ENCODE peak calls at places on chromosomes 7 and 10, in eight cellular contexts. Q, N, V, A, C, K, D and W are unnamed samples.

GRCh38 chr7:105306160-105306784 is 82.4 kb downstream of the SRPK2 start:
- DNase-seq in Q (no peak), N (no peak), V (no peak), A (no peak), C (peak; percentile 4), K (no peak), D (no peak), W (no peak)

GRCh38 chr7:154598864-154599263 is 404.1 kb downstream of the PAXIP1 start:
- DNase-seq in Q (no peak), N (no peak), V (peak; percentile 5), A (no peak), C (no peak), K (no peak), D (no peak), W (no peak)

GRCh38 chr10:122475581-122475980 is 14.2 kb downstream of the HTRA1 start:
- DNase-seq in Q (no peak), N (no peak), V (peak; percentile 69), A (no peak), C (no peak), K (peak; percentile 64), D (no peak), W (no peak)

GRCh38 chr10:102917314-102917961 is 656 bp upstream of the CNNM2 start:
- DNase-seq in Q (peak; percentile 86), N (no peak), V (peak; percentile 90), A (peak; percentile 84), C (peak; percentile 53), K (peak; percentile 93), D (peak; percentile 86), W (peak; percentile 82)

GRCh38 chr7:121872831-121873764 is at the start of gene PTPRZ1:
- DNase-seq in Q (no peak), N (no peak), V (peak; percentile 92), A (peak; percentile 25), C (peak; percentile 11), K (peak; percentile 91), D (no peak), W (peak; percentile 21)

GRCh38 chr10:89163265-89163995 is 43.7 kb downstream of the CH25H start:
- DNase-seq in Q (peak; percentile 12), N (no peak), V (no peak), A (no peak), C (peak; percentile 77), K (no peak), D (peak; percentile 75), W (no peak)

GRCh38 chr7:155396661-155397060 is 61.3 kb upstream of the EN2 start:
- DNase-seq in Q (no peak), N (no peak), V (peak; percentile 42), A (no peak), C (no peak), K (no peak), D (no peak), W (no peak)

GRCh38 chr7:54015251-54015650 is 526.9 kb upstream of the VSTM2A start:
- DNase-seq in Q (no peak), N (no peak), V (no peak), A (no peak), C (no peak), K (no peak), D (no peak), W (peak; percentile 18)

GRCh38 chr10:99532194-99532593 is 548 bp upstream of the NKX2-3 start:
- DNase-seq in Q (no peak), N (no peak), V (no peak), A (no peak), C (no peak), K (peak; percentile 44), D (no peak), W (no peak)

GRCh38 chr7:157474685-157475084 is 137.9 kb downstream of the DNAJB6 start:
- DNase-seq in Q (peak; percentile 45), N (no peak), V (peak; percentile 90), A (peak; percentile 72), C (peak; percentile 12), K (peak; percentile 90), D (no peak), W (peak; percentile 59)

DNA sequence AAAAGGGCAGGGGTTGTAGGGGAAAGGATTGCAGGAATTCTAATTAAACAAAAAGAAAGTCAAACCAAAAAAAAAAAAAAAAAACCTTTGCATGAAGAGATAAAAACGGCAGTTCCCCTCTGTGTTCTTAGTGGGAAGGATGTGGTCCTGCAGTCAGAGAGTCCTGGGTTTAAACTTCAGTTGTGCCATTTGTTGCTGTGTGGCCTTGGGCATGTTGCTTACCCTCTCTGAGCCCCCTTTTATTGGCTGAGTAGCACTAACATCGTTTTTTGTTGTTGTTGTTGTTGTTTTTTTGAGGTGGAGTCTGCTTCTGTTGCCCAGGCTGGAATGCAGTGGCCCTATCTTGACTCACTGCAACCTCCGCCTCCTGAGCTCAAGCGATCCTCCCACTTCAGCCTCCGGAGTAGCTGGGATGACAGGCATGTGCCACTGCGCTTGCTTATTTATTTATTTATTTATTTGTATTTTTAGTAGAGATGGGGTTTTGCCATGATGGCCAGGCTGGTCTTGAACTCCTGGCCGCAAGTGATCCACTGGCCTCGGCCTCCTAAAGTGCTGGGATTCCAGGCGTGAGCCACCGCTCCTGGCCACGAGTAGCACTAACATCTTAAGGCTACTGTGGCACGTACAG is 71.0 kb downstream of the CARD11 start:
- DNase-seq in Q (peak; percentile 37), N (no peak), V (no peak), A (no peak), C (no peak), K (peak; percentile 11), D (no peak), W (no peak)
- H3K4me3 ChIP-seq in Q (no peak overlapping the region), N (no peak overlapping the region), V (no peak overlapping the region), A (no peak overlapping the region), C (no peak overlapping the region), K (no peak overlapping the region), D (no peak overlapping the region), W (no peak overlapping the region)

DNA sequence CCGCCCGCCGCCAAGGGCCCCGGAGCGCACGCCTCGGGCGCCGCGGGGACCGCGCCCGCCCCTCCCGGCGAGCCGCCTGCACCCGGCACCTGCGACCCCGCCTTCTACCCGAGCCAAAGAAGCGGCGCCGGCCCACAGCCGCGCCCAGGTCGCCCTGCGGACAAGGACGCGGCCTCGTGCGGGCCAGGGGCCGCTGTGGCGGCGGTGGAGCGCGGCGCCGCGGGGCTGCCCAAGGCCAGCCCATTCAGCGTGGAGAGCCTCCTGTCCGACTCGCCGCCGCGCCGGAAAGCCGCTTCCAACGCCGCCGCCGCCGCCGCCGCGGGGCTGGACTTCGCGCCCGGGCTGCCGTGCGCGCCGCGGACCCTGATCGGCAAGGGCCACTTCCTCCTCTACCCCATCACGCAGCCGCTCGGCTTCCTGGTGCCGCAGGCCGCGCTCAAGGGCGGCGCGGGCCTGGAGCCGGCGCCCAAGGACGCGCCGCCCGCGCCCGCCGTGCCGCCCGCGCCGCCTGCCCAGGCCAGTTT is 3.5 kb downstream of the UNCX start:
- DNase-seq in Q (no peak), N (no peak), V (peak; percentile 89), A (no peak), C (no peak), K (peak; percentile 78), D (no peak), W (no peak)
- H3K4me3 ChIP-seq in Q (no peak overlapping the region), N (no peak overlapping the region), V (no peak overlapping the region), A (no peak overlapping the region), C (no peak overlapping the region), K (no peak overlapping the region), D (no peak overlapping the region), W (no peak overlapping the region)

GRCh38 chr7:40009301-40009700 is 59.2 kb downstream of the CDK13 start:
- DNase-seq in Q (no peak), N (no peak), V (no peak), A (no peak), C (peak; percentile 7), K (no peak), D (no peak), W (no peak)
- H3K4me3 ChIP-seq in Q (no peak overlapping the region), N (no peak overlapping the region), V (no peak overlapping the region), A (no peak overlapping the region), C (no peak overlapping the region), K (no peak overlapping the region), D (no peak overlapping the region), W (no peak overlapping the region)

DNA sequence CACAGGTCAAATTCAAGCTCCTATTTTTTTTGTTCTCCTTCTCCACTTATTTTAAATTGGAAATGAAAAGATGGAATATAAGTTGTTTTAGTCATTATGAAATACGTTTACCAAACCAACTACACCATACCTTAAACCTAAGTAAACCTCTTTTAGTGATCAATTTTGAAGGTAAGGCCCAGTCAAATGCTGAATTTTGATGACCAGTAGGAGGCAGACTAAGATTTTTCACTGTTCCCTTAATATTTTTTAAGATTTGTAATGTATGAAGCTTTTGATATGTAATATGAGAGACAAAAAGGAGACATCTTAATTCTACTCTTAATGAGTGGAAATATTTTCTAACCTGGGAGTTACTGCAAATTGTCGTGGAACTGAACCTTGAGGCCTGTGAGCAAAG is 311.6 kb downstream of the EXOC4 start:
- DNase-seq in Q (no peak), N (no peak), V (no peak), A (no peak), C (no peak), K (no peak), D (no peak), W (no peak)
- H3K4me3 ChIP-seq in Q (no peak overlapping the region), N (no peak overlapping the region), V (no peak overlapping the region), A (no peak overlapping the region), C (no peak overlapping the region), K (no peak overlapping the region), D (no peak overlapping the region), W (no peak overlapping the region)

DNA sequence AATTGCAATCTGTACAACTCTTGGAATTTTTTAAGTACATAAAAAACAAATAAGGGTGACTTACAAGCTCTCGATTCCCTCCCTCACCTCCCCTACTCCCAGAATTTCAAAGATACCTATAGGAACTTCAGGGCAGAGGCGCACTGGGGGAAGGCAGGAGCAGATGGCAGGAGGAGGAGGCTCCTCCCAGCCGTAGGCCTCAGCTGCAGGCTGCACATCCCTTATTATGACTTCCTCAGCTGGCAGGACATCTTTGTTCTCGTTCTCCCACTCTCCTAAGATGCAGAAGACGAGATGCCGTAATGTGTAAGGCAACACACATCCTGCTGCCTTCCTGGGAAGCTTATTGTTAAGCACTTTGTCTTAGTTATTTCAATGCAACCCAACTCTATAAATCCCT is 599.9 kb upstream of the MGMT start:
- DNase-seq in Q (no peak), N (no peak), V (no peak), A (no peak), C (no peak), K (no peak), D (no peak), W (no peak)
- H3K4me3 ChIP-seq in Q (no peak overlapping the region), N (no peak overlapping the region), V (no peak overlapping the region), A (no peak overlapping the region), C (no peak overlapping the region), K (no peak overlapping the region), D (no peak overlapping the region), W (no peak overlapping the region)

GRCh38 chr10:128150551-128150950 is 24.3 kb upstream of the MKI67 start:
- DNase-seq in Q (no peak), N (no peak), V (peak; percentile 60), A (no peak), C (no peak), K (no peak), D (no peak), W (no peak)
- H3K4me3 ChIP-seq in Q (no peak overlapping the region), N (peak overlapping the region; percentile 40), V (peak overlapping the region; percentile 67), A (peak overlapping the region; percentile 68), C (peak overlapping the region; percentile 62), K (peak overlapping the region; percentile 70), D (peak overlapping the region; percentile 91), W (no peak overlapping the region)